ENCODE peak calls at places on chromosomes 1 and 21, in eight cellular contexts. A is naive B cell, G is endothelial cell of umbilical vein, T is HEK293T, L is AG09319, C is midbrain, Y is anterior cingulate cortex, W is right cardiac atrium. O is an unnamed sample.

GRCh38 chr21:43189936-43190335 is 21.1 kb downstream of the CRYAA start:
- DNase-seq in A (no peak), W (no peak), C (no peak), L (no peak), T (no peak), G (no peak), Y (no peak), O (no peak)

GRCh38 chr1:147719029-147719703 is 41.2 kb downstream of the GJA5 start:
- DNase-seq in G (no peak), T (no peak), W (no peak), L (no peak), Y (no peak), A (no peak), C (no peak), O (no peak)

GRCh38 chr1:201511925-201512539 is 5.1 kb upstream of the CSRP1 start:
- DNase-seq in Y (peak; percentile 68), L (no peak), G (peak; percentile 39), A (no peak), T (no peak), W (peak; percentile 92), C (peak; percentile 77), O (no peak)

GRCh38 chr1:224085421-224086108 is 28.3 kb upstream of the FBXO28 start:
- DNase-seq in C (no peak), Y (no peak), L (no peak), A (no peak), W (no peak), T (no peak), G (no peak), O (no peak)

GRCh38 chr1:54273092-54273836 is 73.3 kb downstream of the MRPL37 start:
- DNase-seq in Y (peak; percentile 80), L (peak; percentile 64), W (peak; percentile 79), G (peak; percentile 82), C (peak; percentile 81), T (peak; percentile 98), A (no peak), O (peak; percentile 85)

GRCh38 chr1:7562729-7563605 is 208.1 kb upstream of the VAMP3 start:
- DNase-seq in W (peak; percentile 44), C (no peak), G (no peak), T (no peak), A (no peak), L (no peak), Y (no peak), O (peak; percentile 27)

GRCh38 chr1:27099904-27100796 is 54.8 kb downstream of the SLC9A1 start:
- DNase-seq in A (no peak), G (no peak), T (no peak), C (no peak), W (peak; percentile 92), Y (no peak), L (no peak), O (peak; percentile 81)

GRCh38 chr1:206717237-206717989 is 32.7 kb downstream of the MAPKAPK2 start:
- DNase-seq in T (no peak), L (no peak), C (no peak), Y (no peak), W (no peak), A (no peak), G (no peak), O (no peak)

O was measured in ovary.